ENCODE peak calls at places on chromosomes 16 and 17, in four cellular contexts. One of them, this sample, is unnamed. For H3K4me1, the result is how much of the 10 kb centered on the place peaks cover.

GRCh38 chr17:68820825-68821481 is 134.2 kb downstream of the ABCA8 start:
- DNase-seq in cardiac muscle cell: peak
- DNase-seq in OCI-LY7: no peak
- DNase-seq in CD8-positive, alpha-beta T cell: no peak
- DNase-seq in this sample: no peak

GRCh38 chr16:28873543-28874201 is 4.6 kb upstream of the ATP2A1 start:
- DNase-seq in cardiac muscle cell: peak
- DNase-seq in OCI-LY7: peak
- DNase-seq in CD8-positive, alpha-beta T cell: peak
- DNase-seq in this sample: peak

GRCh38 chr16:58459344-58460218 is 40.4 kb upstream of the NDRG4 start:
- DNase-seq in cardiac muscle cell: peak
- DNase-seq in OCI-LY7: no peak
- DNase-seq in CD8-positive, alpha-beta T cell: no peak
- DNase-seq in this sample: no peak

GRCh38 chr17:67365762-67366192 is 600 bp downstream of the PSMD12 start:
- DNase-seq in cardiac muscle cell: peak
- DNase-seq in OCI-LY7: peak
- DNase-seq in CD8-positive, alpha-beta T cell: no peak
- DNase-seq in this sample: no peak

GRCh38 chr16:49857423-49858181 is 1.7 kb upstream of the ZNF423 start:
- DNase-seq in cardiac muscle cell: peak
- DNase-seq in OCI-LY7: peak
- DNase-seq in CD8-positive, alpha-beta T cell: peak
- DNase-seq in this sample: peak

GRCh38 chr17:73976676-73977521 is 226.6 kb upstream of the RPL38 start:
- DNase-seq in cardiac muscle cell: peak
- DNase-seq in OCI-LY7: no peak
- DNase-seq in CD8-positive, alpha-beta T cell: no peak
- DNase-seq in this sample: no peak

GRCh38 chr17:73318861-73319260 is 7.1 kb upstream of the CDC42EP4 start:
- DNase-seq in cardiac muscle cell: no peak
- DNase-seq in OCI-LY7: no peak
- DNase-seq in CD8-positive, alpha-beta T cell: no peak
- DNase-seq in this sample: no peak

GRCh38 chr17:82031885-82032627 is 578 bp downstream of the RAC3 start:
- DNase-seq in cardiac muscle cell: no peak
- DNase-seq in OCI-LY7: peak
- DNase-seq in CD8-positive, alpha-beta T cell: peak
- DNase-seq in this sample: peak

GRCh38 chr17:7042507-7043194 is 1.2 kb downstream of the SLC16A11 start:
- DNase-seq in cardiac muscle cell: peak
- DNase-seq in OCI-LY7: no peak
- DNase-seq in CD8-positive, alpha-beta T cell: peak
- DNase-seq in this sample: peak

GRCh38 chr17:81453712-81454111 is 58.5 kb downstream of the BAHCC1 start:
- DNase-seq in cardiac muscle cell: no peak
- DNase-seq in OCI-LY7: peak
- DNase-seq in CD8-positive, alpha-beta T cell: peak
- DNase-seq in this sample: no peak

GRCh38 chr17:75828741-75829140 is 15.5 kb downstream of the UNC13D start:
- DNase-seq in cardiac muscle cell: no peak
- DNase-seq in OCI-LY7: no peak
- DNase-seq in CD8-positive, alpha-beta T cell: no peak
- DNase-seq in this sample: no peak

GRCh38 chr16:46947900-46948547 is 25.4 kb downstream of the DNAJA2 start:
- DNase-seq in cardiac muscle cell: peak
- DNase-seq in OCI-LY7: peak
- DNase-seq in CD8-positive, alpha-beta T cell: peak
- DNase-seq in this sample: peak

GRCh38 chr17:80619535-80620235 is 75.0 kb downstream of the RPTOR start:
- DNase-seq in cardiac muscle cell: no peak
- DNase-seq in OCI-LY7: no peak
- DNase-seq in CD8-positive, alpha-beta T cell: no peak
- DNase-seq in this sample: no peak

GRCh38 chr16:29745853-29746345 is at the start of gene C16orf54:
- DNase-seq in cardiac muscle cell: no peak
- DNase-seq in OCI-LY7: no peak
- DNase-seq in CD8-positive, alpha-beta T cell: peak
- DNase-seq in this sample: no peak

GRCh38 chr17:82338858-82339633 is 5.5 kb upstream of the SECTM1 start:
- DNase-seq in cardiac muscle cell: peak
- DNase-seq in OCI-LY7: no peak
- DNase-seq in CD8-positive, alpha-beta T cell: no peak
- DNase-seq in this sample: peak

GRCh38 chr16:72198021-72198420 is 26.1 kb upstream of the PMFBP1 start:
- DNase-seq in cardiac muscle cell: peak
- DNase-seq in OCI-LY7: no peak
- DNase-seq in CD8-positive, alpha-beta T cell: no peak
- DNase-seq in this sample: no peak

GRCh38 chr17:81222620-81222905 is 202 bp downstream of the CEP131 start:
- DNase-seq in cardiac muscle cell: no peak
- DNase-seq in OCI-LY7: no peak
- DNase-seq in CD8-positive, alpha-beta T cell: no peak
- DNase-seq in this sample: no peak

GRCh38 chr17:67765623-67766022 is 47.9 kb downstream of the NOL11 start:
- DNase-seq in cardiac muscle cell: no peak
- DNase-seq in OCI-LY7: no peak
- DNase-seq in CD8-positive, alpha-beta T cell: no peak
- DNase-seq in this sample: no peak

GRCh38 chr16:24853830-24854229 is 8.1 kb downstream of the SLC5A11 start:
- DNase-seq in cardiac muscle cell: peak
- DNase-seq in OCI-LY7: no peak
- DNase-seq in CD8-positive, alpha-beta T cell: no peak
- DNase-seq in this sample: no peak

GRCh38 chr16:3669067-3669466 is 14.6 kb downstream of the DNASE1 start:
- DNase-seq in cardiac muscle cell: no peak
- DNase-seq in OCI-LY7: no peak
- DNase-seq in CD8-positive, alpha-beta T cell: no peak
- DNase-seq in this sample: no peak

GRCh38 chr16:75043175-75043937 is 44.5 kb downstream of the ZNRF1 start:
- DNase-seq in cardiac muscle cell: peak
- DNase-seq in OCI-LY7: no peak
- DNase-seq in CD8-positive, alpha-beta T cell: no peak
- DNase-seq in this sample: no peak

GRCh38 chr17:12909046-12909445 is 108.8 kb downstream of the ELAC2 start:
- DNase-seq in cardiac muscle cell: no peak
- DNase-seq in OCI-LY7: no peak
- DNase-seq in CD8-positive, alpha-beta T cell: no peak
- DNase-seq in this sample: no peak

GRCh38 chr16:81158964-81159363 is 62.8 kb upstream of the GCSH start:
- DNase-seq in cardiac muscle cell: no peak
- DNase-seq in OCI-LY7: no peak
- DNase-seq in CD8-positive, alpha-beta T cell: no peak
- DNase-seq in this sample: peak

GRCh38 chr17:67557052-67557845 is 160.5 kb upstream of the NOL11 start:
- DNase-seq in cardiac muscle cell: no peak
- DNase-seq in OCI-LY7: no peak
- DNase-seq in CD8-positive, alpha-beta T cell: no peak
- DNase-seq in this sample: no peak

GRCh38 chr16:62022688-62023087 is 13.6 kb downstream of the CDH8 start:
- DNase-seq in cardiac muscle cell: no peak
- DNase-seq in OCI-LY7: no peak
- DNase-seq in CD8-positive, alpha-beta T cell: no peak
- DNase-seq in this sample: peak

GRCh38 chr16:29011112-29011511 is 26.3 kb downstream of the LAT start:
- DNase-seq in cardiac muscle cell: no peak
- DNase-seq in OCI-LY7: no peak
- DNase-seq in CD8-positive, alpha-beta T cell: no peak
- DNase-seq in this sample: peak

GRCh38 chr16:13935408-13935807 is 15.5 kb downstream of the ERCC4 start:
- DNase-seq in cardiac muscle cell: no peak
- DNase-seq in OCI-LY7: peak
- DNase-seq in CD8-positive, alpha-beta T cell: peak
- DNase-seq in this sample: peak

GRCh38 chr16:29862383-29862883 is 593 bp downstream of the CDIPT start:
- DNase-seq in cardiac muscle cell: peak
- DNase-seq in OCI-LY7: no peak
- DNase-seq in CD8-positive, alpha-beta T cell: no peak
- DNase-seq in this sample: peak

GRCh38 chr17:45640141-45640850 is 143.8 kb upstream of the CRHR1 start:
- DNase-seq in cardiac muscle cell: peak
- DNase-seq in OCI-LY7: peak
- DNase-seq in CD8-positive, alpha-beta T cell: peak
- DNase-seq in this sample: peak

GRCh38 chr17:47203984-47204721 is 5.0 kb upstream of the MYL4 start:
- DNase-seq in cardiac muscle cell: peak
- DNase-seq in OCI-LY7: peak
- DNase-seq in CD8-positive, alpha-beta T cell: peak
- DNase-seq in this sample: no peak

GRCh38 chr17:10421946-10422542 is at the start of gene MYH8:
- DNase-seq in cardiac muscle cell: no peak
- DNase-seq in OCI-LY7: no peak
- DNase-seq in CD8-positive, alpha-beta T cell: no peak
- DNase-seq in this sample: no peak

GRCh38 chr16:28527985-28528384 is 10.8 kb downstream of the NUPR1 start:
- DNase-seq in cardiac muscle cell: no peak
- DNase-seq in OCI-LY7: no peak
- DNase-seq in CD8-positive, alpha-beta T cell: no peak
- DNase-seq in this sample: no peak

GRCh38 chr16:11131706-11132105 is 124.3 kb downstream of the SOCS1 start:
- DNase-seq in cardiac muscle cell: no peak
- DNase-seq in OCI-LY7: no peak
- DNase-seq in CD8-positive, alpha-beta T cell: no peak
- DNase-seq in this sample: no peak

DNA sequence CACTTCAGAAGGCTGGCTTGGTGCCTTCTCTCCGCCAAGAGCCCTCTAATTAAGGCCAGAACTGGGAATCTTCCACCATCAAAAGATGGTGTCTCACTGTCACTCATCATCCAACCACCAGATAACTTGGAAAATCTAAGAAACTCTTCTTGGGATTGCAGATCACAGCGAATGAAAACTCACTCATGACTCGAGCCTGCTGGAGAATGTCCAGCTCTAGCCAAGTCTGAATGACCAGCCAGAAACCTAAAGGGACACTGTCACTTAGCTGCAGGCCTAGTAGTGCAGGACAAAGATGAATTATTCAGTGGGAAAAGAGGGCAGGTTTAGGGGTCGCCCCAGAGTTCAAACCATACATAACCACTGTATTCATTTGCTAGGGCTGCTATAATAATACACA is 107.8 kb downstream of the XYLT1 start:
- DNase-seq in cardiac muscle cell: no peak
- DNase-seq in OCI-LY7: no peak
- DNase-seq in CD8-positive, alpha-beta T cell: no peak
- DNase-seq in this sample: no peak
- H3K4me1 ChIP-seq in cardiac muscle cell: under half
- H3K4me1 ChIP-seq in OCI-LY7: half or more
- H3K4me1 ChIP-seq in CD8-positive, alpha-beta T cell: half or more
- H3K4me1 ChIP-seq in this sample: under half

DNA sequence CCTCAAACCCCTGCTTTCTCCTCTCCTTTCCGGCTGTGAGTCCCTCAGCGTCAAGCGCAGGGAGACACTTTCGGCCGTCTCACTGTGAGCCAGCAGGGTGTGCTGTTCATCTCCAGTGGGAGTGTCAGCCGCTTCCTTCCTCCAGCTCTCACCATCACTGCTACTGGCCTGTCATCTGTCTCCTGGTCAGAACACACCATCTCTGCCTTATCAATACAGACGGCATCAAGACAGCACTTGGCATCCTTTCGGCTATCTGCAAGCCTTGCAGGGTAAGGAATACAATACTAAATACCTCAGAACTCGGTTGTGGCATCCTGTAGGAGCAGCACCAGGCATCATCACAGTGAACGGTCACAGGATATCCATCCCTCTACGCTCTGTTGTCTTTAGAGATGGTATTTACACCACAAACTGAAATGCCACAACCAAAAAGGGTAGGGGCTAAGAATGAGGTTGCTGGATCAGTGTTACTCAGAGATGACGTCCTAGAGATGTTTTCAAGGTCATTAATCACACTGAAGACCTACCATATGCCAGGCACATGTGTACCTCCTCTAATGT is 20.7 kb upstream of the CMTM4 start:
- DNase-seq in cardiac muscle cell: peak
- DNase-seq in OCI-LY7: peak
- DNase-seq in CD8-positive, alpha-beta T cell: no peak
- DNase-seq in this sample: peak
- TF ChIP-seq CTCF in cardiac muscle cell: peak
- TF ChIP-seq CTCF in OCI-LY7: peak
- TF ChIP-seq CTCF in CD8-positive, alpha-beta T cell: no peak
- TF ChIP-seq CTCF in this sample: peak

GRCh38 chr16:8869212-8869987 is 594 bp upstream of the CARHSP1 start:
- DNase-seq in cardiac muscle cell: no peak
- DNase-seq in OCI-LY7: peak
- DNase-seq in CD8-positive, alpha-beta T cell: no peak
- DNase-seq in this sample: peak

GRCh38 chr16:8866884-8867482 is 1.8 kb downstream of the CARHSP1 start:
- DNase-seq in cardiac muscle cell: no peak
- DNase-seq in OCI-LY7: no peak
- DNase-seq in CD8-positive, alpha-beta T cell: no peak
- DNase-seq in this sample: peak

GRCh38 chr16:8868272-8869211 is at the start of gene CARHSP1:
- DNase-seq in cardiac muscle cell: peak
- DNase-seq in OCI-LY7: peak
- DNase-seq in CD8-positive, alpha-beta T cell: peak
- DNase-seq in this sample: peak

GRCh38 chr16:8866118-8866883 is 2.5 kb downstream of the CARHSP1 start:
- DNase-seq in cardiac muscle cell: peak
- DNase-seq in OCI-LY7: no peak
- DNase-seq in CD8-positive, alpha-beta T cell: no peak
- DNase-seq in this sample: peak

GRCh38 chr16:8867483-8868271 is 1.1 kb downstream of the CARHSP1 start:
- DNase-seq in cardiac muscle cell: no peak
- DNase-seq in OCI-LY7: peak
- DNase-seq in CD8-positive, alpha-beta T cell: peak
- DNase-seq in this sample: peak
- H3K4me1 ChIP-seq in cardiac muscle cell: under half
- H3K4me1 ChIP-seq in OCI-LY7: half or more
- H3K4me1 ChIP-seq in CD8-positive, alpha-beta T cell: half or more
- H3K4me1 ChIP-seq in this sample: under half

DNA sequence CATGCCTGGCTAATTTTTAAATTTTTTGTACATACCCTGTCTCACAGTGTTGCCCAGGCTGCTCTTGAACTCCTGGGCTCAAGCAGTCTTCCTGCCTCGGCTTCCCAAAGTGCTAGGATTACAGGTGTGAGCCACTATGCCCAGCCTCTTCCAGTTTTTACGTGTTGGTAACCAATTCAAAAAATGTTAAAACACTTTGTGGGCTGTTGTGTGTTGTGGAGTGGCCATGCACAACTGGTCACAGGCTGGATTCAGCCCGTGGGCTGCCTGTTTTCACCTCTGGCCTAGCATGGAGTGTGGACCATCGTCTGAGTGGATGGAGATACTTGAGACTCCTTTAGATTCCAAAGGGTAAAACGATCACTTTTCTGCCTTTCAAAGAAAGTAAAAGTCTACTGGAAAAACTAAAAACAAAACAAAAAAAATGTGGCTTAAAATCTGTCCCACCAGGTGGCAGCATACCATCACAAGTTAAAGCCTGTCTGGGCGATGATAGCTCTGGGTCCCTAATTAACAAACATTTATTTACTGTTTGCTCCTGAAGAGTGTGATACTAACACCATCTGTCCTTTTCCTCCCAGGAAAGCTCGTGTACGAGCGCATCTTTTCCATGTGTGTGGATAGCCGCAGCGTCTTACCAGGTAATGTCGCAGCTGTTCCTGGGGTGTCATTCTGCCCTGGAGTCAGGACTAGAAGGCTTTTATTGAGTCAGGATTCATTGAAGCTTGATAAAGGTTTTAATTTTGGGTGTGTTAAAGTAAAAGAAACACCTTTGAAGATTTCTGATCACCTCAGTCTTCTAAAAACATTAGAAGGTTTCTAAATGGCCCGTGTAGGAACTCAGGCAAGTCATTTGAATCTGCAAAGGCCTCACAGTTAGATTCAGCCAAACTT is 45.8 kb downstream of the VPS35L start:
- DNase-seq in cardiac muscle cell: peak
- DNase-seq in OCI-LY7: peak
- DNase-seq in CD8-positive, alpha-beta T cell: peak
- DNase-seq in this sample: peak
- TF ChIP-seq CTCF in cardiac muscle cell: peak
- TF ChIP-seq CTCF in OCI-LY7: peak
- TF ChIP-seq CTCF in CD8-positive, alpha-beta T cell: peak
- TF ChIP-seq CTCF in this sample: peak